ENCODE peak calls at places on chromosome 14, in four cellular contexts. A, P, U and C are unnamed samples.

GRCh38 chr14:54191846-54192245 is 205.0 kb upstream of the CDKN3 start:
- DNase-seq in U (no peak), P (no peak), A (no peak), C (no peak)

GRCh38 chr14:60561845-60562746 is 53.1 kb downstream of the SIX6 start:
- DNase-seq in A (peak), P (peak), U (peak), C (peak)

GRCh38 chr14:74917646-74918081 is 5.4 kb downstream of the RPS6KL1 start:
- DNase-seq in A (no peak), P (no peak), U (no peak), C (no peak)

GRCh38 chr14:92415969-92416368 is 93.0 kb downstream of the SLC24A4 start:
- DNase-seq in P (no peak), U (no peak), A (no peak), C (no peak)

GRCh38 chr14:92472860-92473259 is 40.7 kb upstream of the RIN3 start:
- DNase-seq in A (no peak), U (no peak), P (no peak), C (no peak)

GRCh38 chr14:70735043-70735442 is 74.3 kb downstream of the MAP3K9 start:
- DNase-seq in P (no peak), A (no peak), U (no peak), C (no peak)

GRCh38 chr14:102907980-102908730 is 14.3 kb upstream of the AMN start:
- DNase-seq in P (no peak), U (no peak), A (no peak), C (no peak)

GRCh38 chr14:76644875-76645518 is 116.3 kb upstream of the VASH1 start:
- DNase-seq in P (peak), U (peak), A (peak), C (peak)

GRCh38 chr14:52885230-52885629 is 65.6 kb downstream of the FERMT2 start:
- DNase-seq in P (no peak), U (no peak), A (peak), C (peak)

GRCh38 chr14:66094001-66094727 is 392.0 kb upstream of the CCDC196 start:
- DNase-seq in A (no peak), P (no peak), U (no peak), C (no peak)

GRCh38 chr14:96136361-96136760 is 68.3 kb upstream of the BDKRB2 start:
- DNase-seq in U (no peak), A (peak), P (no peak), C (peak)

DNA sequence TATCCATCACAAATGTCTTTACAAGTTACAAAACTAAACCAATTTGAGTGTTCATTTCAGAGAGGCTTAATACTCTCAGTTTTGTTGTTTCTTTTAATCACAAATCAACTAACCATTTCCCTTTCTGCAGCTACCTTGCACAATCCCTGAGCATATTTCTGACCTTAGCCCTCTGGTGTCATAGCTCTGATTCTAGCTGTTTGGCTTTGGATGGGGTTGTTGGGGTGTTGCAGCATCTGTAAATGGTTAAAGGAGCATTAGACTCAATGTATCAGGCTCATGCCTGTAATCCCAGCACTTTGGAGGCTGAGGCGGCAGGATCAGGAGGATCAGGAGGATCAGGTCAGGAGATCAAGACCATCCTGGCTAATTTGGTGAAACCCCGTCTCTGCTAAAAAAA is 461.4 kb downstream of the NRXN3 start:
- DNase-seq in A (no peak), U (no peak), P (no peak), C (no peak)
- H4K8ac ChIP-seq in A (no peak), U (no peak), P (no peak), C (no peak)

GRCh38 chr14:50061664-50062437 is 54.5 kb downstream of the VCPKMT start:
- DNase-seq in A (peak), P (peak), U (no peak), C (peak)
- H3K4ac ChIP-seq in A (peak), P (no peak), U (no peak), C (peak)

GRCh38 chr14:68651652-68652432 is 141.0 kb downstream of the ZFP36L1 start:
- DNase-seq in U (peak), P (no peak), A (peak), C (peak)
- H2BK15ac ChIP-seq in U (no peak), P (no peak), A (peak), C (peak)

GRCh38 chr14:104119119-104119699 is 19.2 kb upstream of the KIF26A start:
- DNase-seq in P (no peak), A (no peak), U (peak), C (no peak)

GRCh38 chr14:104116544-104117340 is 21.6 kb upstream of the KIF26A start:
- DNase-seq in U (no peak), P (no peak), A (no peak), C (no peak)

GRCh38 chr14:104115691-104116543 is 22.5 kb upstream of the KIF26A start:
- DNase-seq in P (no peak), A (no peak), U (peak), C (no peak)

GRCh38 chr14:104118006-104118844 is 20.2 kb upstream of the KIF26A start:
- DNase-seq in A (no peak), U (peak), P (no peak), C (no peak)

GRCh38 chr14:104117341-104118005 is 20.9 kb upstream of the KIF26A start:
- DNase-seq in A (no peak), P (no peak), U (peak), C (no peak)
- H4K8ac ChIP-seq in A (no peak), P (no peak), U (no peak), C (no peak)

GRCh38 chr14:30960216-30960615 is 65.2 kb upstream of the AP4S1 start:
- DNase-seq in A (no peak), P (no peak), U (no peak), C (no peak)

GRCh38 chr14:30958555-30959407 is 66.7 kb upstream of the AP4S1 start:
- DNase-seq in A (no peak), P (no peak), U (no peak), C (no peak)

GRCh38 chr14:30961330-30961729 is 64.1 kb upstream of the AP4S1 start:
- DNase-seq in A (no peak), U (no peak), P (no peak), C (no peak)

DNA sequence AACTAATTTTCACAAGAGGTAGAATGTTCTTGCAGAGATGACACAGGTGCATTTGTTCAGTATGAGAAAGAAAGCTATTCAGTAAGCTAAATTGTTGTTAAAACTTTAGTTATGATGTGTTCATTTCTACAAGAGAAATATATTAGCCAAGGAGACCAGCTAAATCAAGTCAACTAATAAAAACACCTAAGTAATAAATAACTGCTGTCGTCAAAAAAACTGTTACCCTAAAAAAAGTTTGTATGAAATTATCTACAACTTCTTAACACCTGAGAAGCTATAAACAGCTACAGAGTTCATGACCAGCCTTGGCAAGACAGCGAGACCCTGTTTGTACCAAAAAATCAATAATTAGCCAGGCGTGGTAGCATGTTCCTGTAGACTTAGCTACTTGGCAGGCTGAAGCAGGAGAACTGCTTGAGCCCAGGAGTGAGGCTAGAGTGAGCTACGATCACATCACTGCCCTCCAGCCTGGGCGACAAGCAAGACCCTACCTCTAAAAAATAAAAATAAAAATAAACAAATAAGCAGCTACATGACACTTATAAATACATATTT is 67.6 kb upstream of the AP4S1 start:
- DNase-seq in A (no peak), P (no peak), U (no peak), C (no peak)
- H3K4ac ChIP-seq in A (no peak), P (no peak), U (no peak), C (no peak)